ENCODE peak calls at places on chromosomes 7 and 10, in seven cellular contexts. N is tibial nerve; I is effector memory CD8-positive, alpha-beta T cell; P is stimulated activated CD8-positive, alpha-beta memory T cell treated with anti-CD3 and anti-CD28 coated beads, Interleukin-12 subunit alpha, Interleukin-12 subunit beta, amount 100 ng/mL, for 1 hour; T is EH; M is stimulated activated CD4-positive, alpha-beta T cell treated with anti-CD3 and anti-CD28 coated beads, Interleukin-2, amount 100 ng/mL, for 24 hours; K is frontal cortex. R is an unnamed sample.

GRCh38 chr7:102875700-102876192 is 37.1 kb upstream of the LRRC17 start:
- DNase-seq in N (no peak), I (no peak), P (peak), T (peak), M (peak), K (no peak), R (peak)

GRCh38 chr10:47403401-47404318 is 19.6 kb upstream of the ZNF488 start:
- DNase-seq in N (no peak), I (no peak), P (no peak), T (peak), M (no peak), K (no peak), R (peak)

GRCh38 chr10:131167036-131167860 is 144.3 kb downstream of the TCERG1L start:
- DNase-seq in N (no peak), I (no peak), P (no peak), T (no peak), M (no peak), K (no peak), R (no peak)

GRCh38 chr10:31190488-31190887 is 128.5 kb upstream of the ZEB1 start:
- DNase-seq in N (no peak), I (no peak), P (no peak), T (no peak), M (no peak), K (no peak), R (no peak)

GRCh38 chr10:15311249-15311884 is 59.7 kb downstream of the FAM171A1 start:
- DNase-seq in N (no peak), I (no peak), P (no peak), T (no peak), M (no peak), K (no peak), R (no peak)

GRCh38 chr10:132403511-132404168 is 6.6 kb downstream of the PWWP2B start:
- DNase-seq in N (no peak), I (no peak), P (no peak), T (no peak), M (no peak), K (no peak), R (no peak)

GRCh38 chr7:135673360-135673706 is 11.0 kb downstream of the STMP1 start:
- DNase-seq in N (no peak), I (no peak), P (no peak), T (peak), M (no peak), K (no peak), R (peak)

GRCh38 chr10:3623746-3624145 is 161.3 kb downstream of the KLF6 start:
- DNase-seq in N (no peak), I (no peak), P (no peak), T (peak), M (no peak), K (no peak), R (peak)

GRCh38 chr7:150428671-150429451 is 21.6 kb upstream of the GIMAP8 start:
- DNase-seq in N (no peak), I (no peak), P (no peak), T (peak), M (no peak), K (no peak), R (peak)

GRCh38 chr7:22154130-22154529 is 202.8 kb downstream of the RAPGEF5 start:
- DNase-seq in N (no peak), I (no peak), P (no peak), T (no peak), M (no peak), K (no peak), R (peak)

GRCh38 chr10:112774808-112775207 is 175.2 kb upstream of the TCF7L2 start:
- DNase-seq in N (no peak), I (no peak), P (no peak), T (no peak), M (no peak), K (peak), R (no peak)

GRCh38 chr10:93471110-93471651 is 11.0 kb downstream of the MYOF start:
- DNase-seq in N (no peak), I (no peak), P (no peak), T (peak), M (no peak), K (no peak), R (peak)

GRCh38 chr7:23490357-23491131 is 20.3 kb upstream of the IGF2BP3 start:
- DNase-seq in N (no peak), I (no peak), P (no peak), T (peak), M (peak), K (peak), R (peak)

GRCh38 chr10:76396126-76396525 is 964.7 kb downstream of the LRMDA start:
- DNase-seq in N (no peak), I (no peak), P (no peak), T (no peak), M (no peak), K (no peak), R (no peak)

GRCh38 chr7:111788426-111788825 is 226.1 kb upstream of the IMMP2L start:
- DNase-seq in N (no peak), I (no peak), P (no peak), T (no peak), M (no peak), K (no peak), R (peak)

R was measured in M059J.